ENCODE peak calls at places on chromosomes 13 and 19, in six cellular contexts. B is heart right ventricle, T is brain microvascular endothelial cell, W is fibroblast of mammary gland, A is fibroblast of villous mesenchyme, G is PC-9. H is an unnamed sample.

GRCh38 chr13:102710261-102710679 is 15.4 kb upstream of the METTL21C start:
- DNase-seq in A (peak), T (no peak), W (peak), B (no peak), G (no peak), H (no peak)

GRCh38 chr19:35122687-35123551 is 7.3 kb downstream of the FXYD3 start:
- DNase-seq in B (no peak), W (peak), A (no peak), T (no peak), G (peak), H (no peak)

GRCh38 chr19:1469200-1469935 is 9.6 kb downstream of the C19orf25 start:
- DNase-seq in A (peak), B (peak), G (no peak), T (no peak), W (no peak), H (no peak)

GRCh38 chr19:3039641-3040077 is 10.6 kb upstream of the TLE2 start:
- DNase-seq in B (no peak), W (no peak), T (no peak), G (no peak), A (no peak), H (no peak)

GRCh38 chr19:42010245-42011126 is 16.5 kb upstream of the ATP1A3 start:
- DNase-seq in T (no peak), W (no peak), G (no peak), B (no peak), A (peak), H (no peak)

GRCh38 chr13:44757671-44758070 is 181.5 kb upstream of the TSC22D1 start:
- DNase-seq in T (no peak), A (no peak), G (no peak), W (no peak), B (no peak), H (no peak)

GRCh38 chr19:1312732-1313694 is 27.3 kb downstream of the EFNA2 start:
- DNase-seq in G (peak), T (peak), A (peak), W (peak), B (no peak), H (peak)

GRCh38 chr19:41701401-41702075 is 6.9 kb upstream of the CEACAM5 start:
- DNase-seq in A (no peak), G (no peak), W (no peak), B (no peak), T (no peak), H (no peak)

GRCh38 chr13:77565635-77566034 is 30.1 kb downstream of the SCEL start:
- DNase-seq in A (peak), T (peak), W (peak), G (no peak), B (no peak), H (peak)

GRCh38 chr19:4933528-4933927 is 24.2 kb downstream of the UHRF1 start:
- DNase-seq in A (peak), W (peak), G (no peak), T (no peak), B (no peak), H (no peak)

GRCh38 chr13:46295531-46296464 is 84.1 kb downstream of the LRRC63 start:
- DNase-seq in A (peak), B (no peak), T (peak), W (peak), G (no peak), H (no peak)

GRCh38 chr13:103282571-103283450 is 216.6 kb upstream of the SLC10A2 start:
- DNase-seq in G (peak), B (no peak), A (peak), T (peak), W (peak), H (no peak)

GRCh38 chr13:30339721-30340366 is 32.5 kb upstream of the KATNAL1 start:
- DNase-seq in W (peak), B (no peak), A (peak), T (no peak), G (no peak), H (no peak)

GRCh38 chr13:44967656-44968451 is 21.4 kb downstream of the NUFIP1 start:
- DNase-seq in G (no peak), B (no peak), T (peak), W (peak), A (peak), H (no peak)

GRCh38 chr19:48806818-48807589 is 3.8 kb downstream of the BCAT2 start:
- DNase-seq in A (peak), W (peak), T (no peak), B (no peak), G (no peak), H (peak)

GRCh38 chr13:50224534-50224933 is 209.3 kb downstream of the KCNRG start:
- DNase-seq in W (peak), T (peak), G (no peak), A (peak), B (no peak), H (no peak)

GRCh38 chr19:47414469-47414868 is 4.9 kb downstream of the MEIS3 start:
- DNase-seq in T (no peak), A (no peak), W (no peak), G (peak), B (no peak), H (peak)
- TF ChIP-seq CTCF in T (no peak), A (peak), W (no peak), G (peak), B (no peak), H (peak)

GRCh38 chr19:44113784-44114390 is 688 bp downstream of the ZNF225 start:
- DNase-seq in A (no peak), T (no peak), W (no peak), B (no peak), G (no peak), H (no peak)

GRCh38 chr19:44112802-44113137 is 429 bp upstream of the ZNF225 start:
- DNase-seq in T (no peak), G (no peak), W (no peak), B (no peak), A (no peak), H (no peak)

GRCh38 chr19:44109458-44109857 is 3.7 kb upstream of the ZNF225 start:
- DNase-seq in G (no peak), A (no peak), W (no peak), T (no peak), B (no peak), H (no peak)

GRCh38 chr19:44113138-44113783 is at the start of gene ZNF225:
- DNase-seq in T (peak), A (peak), B (peak), G (peak), W (peak), H (peak)

DNA sequence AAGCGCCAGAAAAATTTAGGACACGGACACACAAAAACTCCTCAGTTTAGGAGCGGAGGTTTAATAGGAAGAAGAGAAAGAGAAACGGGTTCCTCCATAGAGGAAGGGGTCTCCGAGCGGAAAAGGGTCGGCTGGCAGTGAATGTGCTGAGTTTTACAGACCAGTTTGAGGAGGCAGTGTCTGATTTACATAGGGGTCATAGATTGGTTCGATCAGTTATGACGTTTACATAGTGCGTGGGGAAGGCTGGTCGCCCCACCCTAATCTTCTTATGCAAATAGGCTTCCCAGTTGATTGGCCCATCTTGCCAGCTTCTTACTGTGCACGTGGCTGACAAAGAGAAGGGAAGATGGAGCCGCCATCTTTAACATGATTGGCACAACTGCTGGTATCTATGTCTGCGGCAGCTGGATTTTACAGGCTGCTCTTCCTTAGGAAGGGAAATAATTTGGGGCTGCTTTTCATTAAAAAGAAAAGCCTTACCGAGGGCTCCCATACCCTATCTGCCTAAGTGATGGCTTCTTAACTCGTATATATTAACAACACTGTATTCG is 1.2 kb upstream of the ZNF225 start:
- DNase-seq in W (peak), T (peak), A (peak), B (no peak), G (peak), H (peak)
- H3K4me3 ChIP-seq in W (peak), T (peak), A (peak), B (peak), G (peak), H (peak)

DNA sequence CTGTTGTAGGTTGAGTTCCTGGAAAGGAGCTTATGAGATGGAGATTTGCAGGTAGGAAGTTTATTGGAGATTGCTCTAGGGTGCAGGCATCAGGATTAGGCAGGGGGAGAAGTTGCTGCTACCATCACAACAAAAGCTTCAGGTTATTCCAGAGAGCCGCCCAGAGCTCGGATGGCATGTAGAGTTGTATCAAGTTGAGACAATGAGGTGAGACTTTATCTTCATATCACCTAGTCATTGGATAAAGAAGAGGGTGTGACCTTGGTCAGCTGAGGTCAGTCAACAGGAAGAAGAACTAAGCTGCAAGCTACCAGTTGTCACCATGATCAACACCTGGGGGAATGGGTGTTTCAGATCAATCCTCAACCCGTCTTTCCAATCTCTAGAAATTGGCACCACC is 342.0 kb downstream of the RFC3 start:
- DNase-seq in T (no peak), G (no peak), A (no peak), W (no peak), B (no peak), H (no peak)
- TF ChIP-seq CTCF in T (no peak), G (no peak), A (no peak), W (no peak), B (no peak), H (no peak)

GRCh38 chr19:37412700-37413099 is 41.8 kb downstream of the ZNF527 start:
- DNase-seq in B (no peak), A (no peak), G (no peak), W (no peak), T (no peak), H (no peak)

DNA sequence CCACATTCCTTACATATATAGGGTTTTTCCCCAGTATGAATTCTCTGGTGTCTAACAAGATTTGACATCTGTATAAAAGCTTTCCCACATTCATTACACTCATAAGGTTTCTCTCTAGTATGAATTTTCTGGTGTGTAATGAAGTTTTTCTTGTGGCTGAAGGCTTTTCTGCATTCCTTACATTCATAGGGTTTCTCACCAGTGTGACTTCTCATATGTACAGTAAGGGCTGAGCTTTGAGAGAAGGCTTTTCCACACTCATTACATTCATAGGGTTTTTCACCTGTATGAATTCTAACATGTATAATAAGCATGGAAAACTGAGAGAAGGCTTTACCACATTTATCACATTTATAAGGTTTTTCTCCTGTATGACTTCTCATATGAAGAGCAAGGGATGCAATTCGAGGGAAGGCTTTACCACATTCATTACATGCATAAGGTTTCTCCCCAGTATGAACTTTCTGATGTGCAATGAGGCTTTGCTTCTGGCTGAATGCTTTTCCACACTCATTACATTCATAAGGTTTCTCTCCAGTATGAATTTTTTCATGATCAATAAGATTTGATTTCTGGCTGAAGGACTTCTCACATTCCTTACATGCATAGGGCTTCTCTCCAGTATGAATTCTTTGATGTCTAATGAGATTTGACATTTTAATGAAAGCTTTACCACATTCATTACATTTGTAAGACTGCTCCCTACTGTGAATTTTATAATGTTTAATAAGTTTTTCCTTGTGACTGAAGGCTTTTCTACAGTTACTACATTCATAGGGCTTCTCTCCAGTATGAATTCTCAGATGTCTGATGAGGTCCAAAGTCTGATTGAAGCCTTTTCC is 42.6 kb downstream of the ZNF527 start:
- DNase-seq in W (peak), T (no peak), B (no peak), G (no peak), A (peak), H (no peak)
- H3K4me3 ChIP-seq in W (no peak), T (no peak), B (no peak), G (no peak), A (no peak), H (no peak)

GRCh38 chr13:101552797-101553196 is 100.3 kb downstream of the ITGBL1 start:
- DNase-seq in T (peak), G (no peak), W (peak), A (peak), B (no peak), H (no peak)
- TF ChIP-seq CTCF in T (no peak), G (no peak), W (no peak), A (no peak), B (no peak), H (no peak)

GRCh38 chr13:99495478-99496321 is 5.6 kb upstream of the TM9SF2 start:
- DNase-seq in B (no peak), G (no peak), A (peak), W (no peak), T (no peak), H (no peak)
- H3K4me3 ChIP-seq in B (peak), G (peak), A (peak), W (peak), T (no peak), H (peak)

DNA sequence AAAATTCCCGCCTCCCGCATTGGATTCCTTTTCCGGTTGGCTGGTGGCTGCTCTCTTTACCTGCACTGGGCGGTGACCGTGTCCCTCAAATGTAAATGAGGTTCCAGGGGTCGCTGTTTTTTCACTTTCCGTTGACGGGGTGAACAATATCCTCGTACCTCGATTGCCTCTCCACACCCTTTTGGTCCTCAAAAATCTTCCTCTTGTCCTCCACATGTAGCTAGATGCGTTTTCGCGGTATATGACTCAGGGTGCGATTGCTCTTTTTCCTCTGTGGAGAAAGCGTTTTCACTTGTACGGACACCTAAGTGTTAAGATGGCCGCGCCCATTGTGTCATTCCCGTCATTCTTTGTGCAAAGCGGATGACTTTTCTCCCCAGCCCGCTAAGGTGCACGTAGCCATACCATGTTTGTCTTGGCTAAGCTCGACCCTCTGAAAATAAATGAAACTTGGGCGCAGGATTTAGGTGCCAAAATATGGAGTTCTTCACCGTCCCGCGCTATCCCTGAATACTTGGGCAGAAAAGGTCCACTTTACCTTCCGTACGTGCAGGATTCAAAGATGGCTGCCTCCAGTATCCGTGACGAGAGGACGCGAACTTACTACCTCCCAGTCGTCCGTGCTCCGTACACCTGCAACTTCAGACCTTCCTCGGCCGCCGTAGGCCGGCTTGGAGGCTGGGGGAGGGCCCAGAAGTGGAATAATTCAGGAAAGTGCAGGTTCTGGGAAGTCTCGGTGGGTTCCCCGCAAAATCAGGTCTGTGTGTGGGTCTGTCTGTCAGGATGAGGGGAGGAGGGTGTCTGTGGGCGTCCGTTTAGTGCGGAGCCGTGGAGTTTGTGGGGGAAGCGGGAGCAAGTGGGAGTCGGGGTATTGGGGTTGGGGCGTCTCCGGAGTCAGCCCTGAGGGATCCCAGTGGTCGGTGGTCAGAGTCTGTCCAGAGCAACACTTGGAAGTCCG is at the start of gene ZNF613:
- DNase-seq in G (peak), T (peak), W (peak), B (peak), A (peak), H (peak)
- TF ChIP-seq CTCF in G (peak), T (peak), W (peak), B (no peak), A (peak), H (peak)